ENCODE peak calls at places on chromosome 9, in four cellular contexts. F is vagina; G is CD4-positive, alpha-beta T cell; K is CD8-positive, alpha-beta T cell. A is an unnamed sample.

GRCh38 chr9:101448680-101449070 is 13.1 kb upstream of the ALDOB start:
- DNase-seq in F (no peak), G (no peak), K (no peak), A (no peak)

GRCh38 chr9:6956796-6957355 is 199.1 kb downstream of the KDM4C start:
- DNase-seq in G (no peak), F (no peak), K (no peak), A (no peak)

GRCh38 chr9:134685784-134686183 is 44.2 kb downstream of the COL5A1 start:
- DNase-seq in F (no peak), K (no peak), G (no peak), A (no peak)

GRCh38 chr9:17622749-17623148 is 43.9 kb downstream of the SH3GL2 start:
- DNase-seq in F (no peak), K (no peak), G (no peak), A (no peak)

GRCh38 chr9:3875371-3876132 is 349.8 kb upstream of the RFX3 start:
- DNase-seq in K (no peak), F (no peak), G (no peak), A (no peak)

GRCh38 chr9:32401471-32401870 is 17.0 kb downstream of the ACO1 start:
- DNase-seq in G (no peak), K (no peak), F (no peak), A (no peak)

GRCh38 chr9:137222190-137223077 is at the start of gene RNF208:
- DNase-seq in F (no peak), G (no peak), K (peak; percentile 59), A (no peak)

GRCh38 chr9:3980771-3981170 is 319.1 kb downstream of the GLIS3 start:
- DNase-seq in K (no peak), G (no peak), F (no peak), A (no peak)

GRCh38 chr9:114163517-114163924 is 8.2 kb downstream of the COL27A1 start:
- DNase-seq in G (no peak), K (no peak), F (no peak), A (no peak)

GRCh38 chr9:134178781-134179551 is 14.6 kb upstream of the RNU6ATAC start:
- DNase-seq in F (no peak), G (no peak), K (no peak), A (peak; percentile 46)

GRCh38 chr9:105706156-105706555 is 11.8 kb downstream of the TMEM38B start:
- DNase-seq in K (no peak), G (no peak), F (no peak), A (no peak)

GRCh38 chr9:135552698-135553161 is 6.8 kb downstream of the OBP2A start:
- DNase-seq in G (no peak), K (no peak), F (no peak), A (no peak)

GRCh38 chr9:92247981-92248380 is 45.5 kb downstream of the IARS1 start:
- DNase-seq in F (no peak), G (no peak), K (no peak), A (no peak)

GRCh38 chr9:118522093-118523028 is 818.2 kb downstream of the TLR4 start:
- DNase-seq in F (no peak), K (no peak), G (no peak), A (no peak)

GRCh38 chr9:570187-570586 is 271.3 kb upstream of the DMRT1 start:
- DNase-seq in K (no peak), G (no peak), F (no peak), A (no peak)

GRCh38 chr9:94174164-94174563 is 84.9 kb upstream of the ZNF169 start:
- DNase-seq in G (no peak), K (no peak), F (no peak), A (no peak)

GRCh38 chr9:109730228-109730627 is 49.8 kb upstream of the PALM2AKAP2 start:
- DNase-seq in K (no peak), G (no peak), F (no peak), A (no peak)

GRCh38 chr9:76530458-76531100 is 71.6 kb downstream of the GCNT1 start:
- DNase-seq in F (no peak), G (no peak), K (no peak), A (no peak)

GRCh38 chr9:113589407-113589806 is 125.9 kb downstream of the RGS3 start:
- DNase-seq in F (no peak), K (no peak), G (no peak), A (peak; percentile 46)

GRCh38 chr9:27426717-27427645 is 97.1 kb upstream of the IFNK start:
- DNase-seq in K (no peak), F (no peak), G (no peak), A (no peak)

GRCh38 chr9:22452415-22453010 is 5.9 kb downstream of the DMRTA1 start:
- DNase-seq in F (no peak), K (no peak), G (peak; percentile 20), A (no peak)

GRCh38 chr9:137457406-137458193 is 1.5 kb downstream of the NSMF start:
- DNase-seq in F (no peak), G (no peak), K (no peak), A (peak; percentile 45)

GRCh38 chr9:121985792-121986494 is 107.2 kb downstream of the TTLL11 start:
- DNase-seq in G (no peak), K (no peak), F (no peak), A (no peak)

GRCh38 chr9:962023-962422 is 14.4 kb upstream of the DMRT3 start:
- DNase-seq in F (no peak), K (no peak), G (no peak), A (no peak)

GRCh38 chr9:16459421-16460148 is 410.9 kb downstream of the BNC2 start:
- DNase-seq in F (no peak), K (no peak), G (no peak), A (no peak)

GRCh38 chr9:83505282-83505681 is 32.9 kb downstream of the FRMD3 start:
- DNase-seq in G (no peak), K (no peak), F (no peak), A (no peak)

GRCh38 chr9:105216440-105217178 is 27.8 kb upstream of the SLC44A1 start:
- DNase-seq in F (no peak), G (no peak), K (no peak), A (no peak)

GRCh38 chr9:85278769-85279168 is 463.0 kb downstream of the AGTPBP1 start:
- DNase-seq in F (no peak), G (no peak), K (no peak), A (no peak)

DNA sequence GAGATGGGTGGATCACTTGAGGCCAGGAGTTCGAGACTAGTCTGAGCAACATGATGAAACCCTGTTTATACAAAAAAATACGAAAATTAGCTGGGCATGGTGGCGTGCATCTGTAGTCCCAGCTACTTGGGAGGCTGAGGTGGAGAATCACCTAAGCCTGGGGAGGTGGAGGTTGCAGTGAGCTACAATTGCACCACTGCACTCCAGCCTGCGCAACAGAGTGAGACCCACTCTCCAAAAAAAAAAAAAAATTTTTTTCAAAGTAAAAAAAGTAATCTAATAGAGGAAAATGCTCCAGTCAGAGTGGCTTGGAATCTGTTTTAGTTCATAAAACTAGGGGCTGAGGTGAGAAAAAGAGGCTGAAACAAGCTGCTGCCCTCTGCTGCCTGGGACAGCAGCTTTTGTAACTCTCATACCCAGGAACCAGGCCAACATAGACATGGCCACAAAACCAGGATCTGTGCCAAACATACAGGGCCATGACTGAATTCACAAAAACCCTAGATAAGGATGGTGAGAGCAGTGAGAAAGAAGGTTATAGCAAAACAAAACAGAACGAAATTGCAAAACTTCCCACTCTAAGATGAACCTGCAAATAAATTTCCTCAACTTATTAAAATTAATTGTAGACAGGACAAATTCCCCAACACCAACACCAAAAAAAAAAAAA is 13.1 kb upstream of the DCAF12 start:
- DNase-seq in K (no peak), G (no peak), F (no peak), A (no peak)
- TF ChIP-seq CTCF in K (no peak), G (no peak), F (no peak), A (no peak)

DNA sequence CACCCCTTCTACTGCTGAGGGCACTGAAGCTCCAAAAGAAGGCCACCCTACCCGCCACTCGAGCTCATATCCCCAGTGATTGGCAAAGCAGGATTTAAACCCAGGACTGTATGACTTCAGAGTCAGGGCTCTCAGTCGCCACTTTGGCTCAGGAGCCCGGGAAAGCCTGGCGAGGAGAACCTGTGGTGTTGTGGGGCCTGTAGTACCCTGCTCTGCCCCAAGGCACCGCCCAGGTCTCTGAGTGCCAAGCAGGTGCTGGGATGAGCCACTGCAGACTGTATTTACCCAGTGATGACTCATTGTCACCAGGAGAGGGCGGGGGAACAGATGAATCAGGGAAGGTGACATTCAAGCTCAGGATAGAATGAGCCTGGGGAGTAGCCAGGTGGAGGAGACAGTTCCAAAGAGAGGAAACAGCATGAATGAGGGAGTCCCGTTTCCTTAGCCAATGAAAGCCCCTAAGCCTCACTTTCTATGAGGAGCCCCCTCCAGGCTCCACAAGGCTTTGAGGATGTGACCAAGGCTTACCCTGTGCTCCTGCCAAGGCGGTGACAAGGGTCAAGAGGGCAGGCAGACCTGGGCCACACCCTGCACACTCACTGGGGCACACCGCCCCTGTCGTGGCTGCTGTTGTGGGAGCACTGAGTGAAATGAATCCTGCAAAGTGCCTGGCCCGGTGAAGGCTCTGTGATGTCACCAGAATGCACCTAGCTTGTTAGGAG is 17.8 kb upstream of the DPM2 start:
- DNase-seq in F (no peak), K (peak; percentile 80), G (peak; percentile 75), A (no peak)
- TF ChIP-seq CTCF in F (no peak), K (peak; percentile 77), G (peak; percentile 71), A (peak; percentile 13)

GRCh38 chr9:111828193-111828592 is 33.5 kb upstream of the SHOC1 start:
- DNase-seq in F (no peak), G (no peak), K (no peak), A (no peak)
- TF ChIP-seq CTCF in F (no peak), G (peak; percentile 41), K (no peak), A (no peak)

GRCh38 chr9:100426532-100427365 is at the start of gene MSANTD3:
- DNase-seq in K (peak; percentile 78), G (peak; percentile 55), F (no peak), A (no peak)
- TF ChIP-seq CTCF in K (no peak), G (no peak), F (no peak), A (no peak)

A was measured in CD14-positive monocyte.